ENCODE peak calls at places on chromosomes 5 and 9, in six cellular contexts. One of them, this sample, is unnamed.

GRCh38 chr5:148388692-148389091 is 4.9 kb downstream of the FBXO38 start:
- DNase-seq in cardiac muscle cell: no peak
- DNase-seq in psoas muscle: no peak
- DNase-seq in astrocyte of the spinal cord: no peak
- DNase-seq in WTC11: no peak
- DNase-seq in cardiac fibroblast: peak
- DNase-seq in this sample: no peak

GRCh38 chr9:131178382-131178781 is 53.0 kb downstream of the NUP214 start:
- DNase-seq in astrocyte of the spinal cord: peak
- DNase-seq in WTC11: peak
- DNase-seq in psoas muscle: peak
- DNase-seq in cardiac fibroblast: peak
- DNase-seq in cardiac muscle cell: peak
- DNase-seq in this sample: peak

GRCh38 chr5:56610093-56610698 is 205.2 kb upstream of the MAP3K1 start:
- DNase-seq in astrocyte of the spinal cord: no peak
- DNase-seq in cardiac fibroblast: no peak
- DNase-seq in psoas muscle: no peak
- DNase-seq in cardiac muscle cell: no peak
- DNase-seq in WTC11: no peak
- DNase-seq in this sample: no peak

GRCh38 chr5:74199005-74199404 is 441.5 kb downstream of the ENC1 start:
- DNase-seq in cardiac fibroblast: no peak
- DNase-seq in psoas muscle: no peak
- DNase-seq in WTC11: no peak
- DNase-seq in astrocyte of the spinal cord: peak
- DNase-seq in cardiac muscle cell: peak
- DNase-seq in this sample: no peak

GRCh38 chr5:10726913-10727517 is 34.0 kb downstream of the DAP start:
- DNase-seq in WTC11: no peak
- DNase-seq in cardiac fibroblast: no peak
- DNase-seq in psoas muscle: no peak
- DNase-seq in astrocyte of the spinal cord: no peak
- DNase-seq in cardiac muscle cell: no peak
- DNase-seq in this sample: no peak

GRCh38 chr9:68782546-68782945 is 77.5 kb downstream of the PIP5K1B start:
- DNase-seq in cardiac muscle cell: no peak
- DNase-seq in astrocyte of the spinal cord: no peak
- DNase-seq in psoas muscle: no peak
- DNase-seq in WTC11: no peak
- DNase-seq in cardiac fibroblast: no peak
- DNase-seq in this sample: no peak

GRCh38 chr9:121649476-121650219 is 1.8 kb upstream of the DAB2IP start:
- DNase-seq in WTC11: no peak
- DNase-seq in cardiac fibroblast: no peak
- DNase-seq in cardiac muscle cell: no peak
- DNase-seq in psoas muscle: peak
- DNase-seq in astrocyte of the spinal cord: no peak
- DNase-seq in this sample: peak

GRCh38 chr9:100838857-100839256 is 189.7 kb upstream of the PLPPR1 start:
- DNase-seq in cardiac muscle cell: no peak
- DNase-seq in cardiac fibroblast: no peak
- DNase-seq in WTC11: no peak
- DNase-seq in astrocyte of the spinal cord: no peak
- DNase-seq in psoas muscle: no peak
- DNase-seq in this sample: no peak

GRCh38 chr5:132561601-132562000 is 4.8 kb downstream of the RAD50 start:
- DNase-seq in psoas muscle: no peak
- DNase-seq in WTC11: no peak
- DNase-seq in cardiac muscle cell: no peak
- DNase-seq in astrocyte of the spinal cord: no peak
- DNase-seq in cardiac fibroblast: no peak
- DNase-seq in this sample: no peak

GRCh38 chr5:41978686-41979085 is 53.6 kb downstream of the FBXO4 start:
- DNase-seq in astrocyte of the spinal cord: no peak
- DNase-seq in WTC11: no peak
- DNase-seq in cardiac muscle cell: no peak
- DNase-seq in psoas muscle: no peak
- DNase-seq in cardiac fibroblast: no peak
- DNase-seq in this sample: no peak

GRCh38 chr5:161614342-161614741 is 67.8 kb upstream of the GABRB2 start:
- DNase-seq in WTC11: no peak
- DNase-seq in cardiac muscle cell: no peak
- DNase-seq in cardiac fibroblast: no peak
- DNase-seq in psoas muscle: no peak
- DNase-seq in astrocyte of the spinal cord: no peak
- DNase-seq in this sample: no peak

GRCh38 chr5:164191240-164191639 is 685.8 kb downstream of the MAT2B start:
- DNase-seq in psoas muscle: no peak
- DNase-seq in WTC11: no peak
- DNase-seq in cardiac fibroblast: peak
- DNase-seq in astrocyte of the spinal cord: peak
- DNase-seq in cardiac muscle cell: peak
- DNase-seq in this sample: no peak

GRCh38 chr5:58273705-58274104 is 186.2 kb downstream of the PLK2 start:
- DNase-seq in cardiac fibroblast: no peak
- DNase-seq in WTC11: no peak
- DNase-seq in psoas muscle: no peak
- DNase-seq in astrocyte of the spinal cord: no peak
- DNase-seq in cardiac muscle cell: no peak
- DNase-seq in this sample: no peak

GRCh38 chr9:2015581-2016410 is 649 bp downstream of the SMARCA2 start:
- DNase-seq in cardiac muscle cell: peak
- DNase-seq in WTC11: peak
- DNase-seq in cardiac fibroblast: peak
- DNase-seq in psoas muscle: peak
- DNase-seq in astrocyte of the spinal cord: peak
- DNase-seq in this sample: peak

GRCh38 chr5:154850255-154851062 is at the start of gene FAXDC2:
- DNase-seq in cardiac fibroblast: peak
- DNase-seq in astrocyte of the spinal cord: peak
- DNase-seq in WTC11: peak
- DNase-seq in psoas muscle: peak
- DNase-seq in cardiac muscle cell: peak
- DNase-seq in this sample: no peak

GRCh38 chr5:73388371-73388684 is 60.2 kb downstream of the FOXD1 start:
- DNase-seq in astrocyte of the spinal cord: peak
- DNase-seq in psoas muscle: no peak
- DNase-seq in WTC11: no peak
- DNase-seq in cardiac muscle cell: no peak
- DNase-seq in cardiac fibroblast: no peak
- DNase-seq in this sample: no peak

GRCh38 chr5:158700231-158700996 is 399.3 kb downstream of the EBF1 start:
- DNase-seq in astrocyte of the spinal cord: no peak
- DNase-seq in cardiac fibroblast: peak
- DNase-seq in psoas muscle: no peak
- DNase-seq in WTC11: no peak
- DNase-seq in cardiac muscle cell: peak
- DNase-seq in this sample: no peak

GRCh38 chr9:91522496-91522895 is 98.9 kb upstream of the NFIL3 start:
- DNase-seq in psoas muscle: no peak
- DNase-seq in cardiac fibroblast: peak
- DNase-seq in cardiac muscle cell: no peak
- DNase-seq in WTC11: no peak
- DNase-seq in astrocyte of the spinal cord: no peak
- DNase-seq in this sample: no peak

GRCh38 chr5:122839731-122840130 is 5.7 kb upstream of the SNX24 start:
- DNase-seq in WTC11: no peak
- DNase-seq in cardiac fibroblast: no peak
- DNase-seq in cardiac muscle cell: no peak
- DNase-seq in psoas muscle: no peak
- DNase-seq in astrocyte of the spinal cord: no peak
- DNase-seq in this sample: no peak

GRCh38 chr5:161176221-161176620 is 324.2 kb upstream of the ATP10B start:
- DNase-seq in WTC11: no peak
- DNase-seq in astrocyte of the spinal cord: no peak
- DNase-seq in cardiac muscle cell: no peak
- DNase-seq in cardiac fibroblast: no peak
- DNase-seq in psoas muscle: no peak
- DNase-seq in this sample: no peak

GRCh38 chr5:148696438-148697036 is 42.2 kb upstream of the HTR4 start:
- DNase-seq in cardiac muscle cell: no peak
- DNase-seq in astrocyte of the spinal cord: no peak
- DNase-seq in WTC11: no peak
- DNase-seq in cardiac fibroblast: no peak
- DNase-seq in psoas muscle: no peak
- DNase-seq in this sample: no peak

GRCh38 chr5:81530919-81531318 is 137.0 kb upstream of the ACOT12 start:
- DNase-seq in cardiac fibroblast: no peak
- DNase-seq in psoas muscle: no peak
- DNase-seq in astrocyte of the spinal cord: peak
- DNase-seq in WTC11: no peak
- DNase-seq in cardiac muscle cell: no peak
- DNase-seq in this sample: no peak

GRCh38 chr5:149228610-149229297 is 42.9 kb upstream of the AFAP1L1 start:
- DNase-seq in psoas muscle: no peak
- DNase-seq in astrocyte of the spinal cord: peak
- DNase-seq in cardiac fibroblast: peak
- DNase-seq in WTC11: no peak
- DNase-seq in cardiac muscle cell: peak
- DNase-seq in this sample: no peak

GRCh38 chr5:73654171-73654811 is 28.3 kb downstream of the ARHGEF28 start:
- DNase-seq in astrocyte of the spinal cord: no peak
- DNase-seq in psoas muscle: no peak
- DNase-seq in cardiac muscle cell: no peak
- DNase-seq in WTC11: no peak
- DNase-seq in cardiac fibroblast: no peak
- DNase-seq in this sample: no peak

GRCh38 chr9:128375865-128376264 is 4.7 kb downstream of the URM1 start:
- DNase-seq in cardiac fibroblast: no peak
- DNase-seq in astrocyte of the spinal cord: no peak
- DNase-seq in WTC11: no peak
- DNase-seq in psoas muscle: no peak
- DNase-seq in cardiac muscle cell: no peak
- DNase-seq in this sample: no peak

GRCh38 chr9:27440888-27441740 is 83.0 kb upstream of the IFNK start:
- DNase-seq in astrocyte of the spinal cord: peak
- DNase-seq in WTC11: no peak
- DNase-seq in cardiac fibroblast: no peak
- DNase-seq in cardiac muscle cell: no peak
- DNase-seq in psoas muscle: no peak
- DNase-seq in this sample: no peak

GRCh38 chr5:41598011-41598410 is 87.6 kb upstream of the PLCXD3 start:
- DNase-seq in astrocyte of the spinal cord: peak
- DNase-seq in WTC11: no peak
- DNase-seq in cardiac fibroblast: peak
- DNase-seq in psoas muscle: no peak
- DNase-seq in cardiac muscle cell: peak
- DNase-seq in this sample: no peak

DNA sequence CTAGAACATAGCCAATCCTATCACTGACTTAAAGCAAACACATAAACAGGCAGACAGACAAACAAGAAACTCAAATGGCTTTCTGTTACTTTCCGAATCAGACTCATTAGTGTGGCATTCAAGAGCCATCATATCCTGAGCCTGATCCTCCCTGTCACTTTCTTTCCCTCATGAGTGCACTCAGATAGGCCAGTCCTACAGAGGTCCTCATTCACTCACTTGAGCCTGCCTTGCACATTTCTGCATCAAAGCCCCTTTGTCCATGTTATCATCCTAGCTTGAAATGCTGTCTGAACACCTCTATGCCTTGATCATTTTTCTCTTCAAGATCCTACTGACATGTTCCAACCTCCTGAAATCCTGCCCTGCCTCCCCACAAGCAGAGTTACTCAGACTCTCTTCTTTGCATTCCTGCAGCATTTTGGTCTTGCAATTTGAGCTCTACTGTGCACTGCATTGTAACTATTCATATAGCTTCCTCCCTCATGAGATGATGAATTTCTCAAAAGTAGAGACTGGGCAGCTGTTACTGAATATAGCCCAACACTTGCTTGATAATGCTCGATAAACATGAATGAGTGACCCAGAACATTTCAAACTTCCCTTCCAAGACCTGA is 126.9 kb downstream of the PALM2AKAP2 start:
- DNase-seq in astrocyte of the spinal cord: peak
- DNase-seq in cardiac fibroblast: peak
- DNase-seq in cardiac muscle cell: peak
- DNase-seq in WTC11: no peak
- DNase-seq in psoas muscle: no peak
- DNase-seq in this sample: no peak
- TF ChIP-seq CTCF in astrocyte of the spinal cord: peak
- TF ChIP-seq CTCF in cardiac fibroblast: no peak
- TF ChIP-seq CTCF in cardiac muscle cell: peak
- TF ChIP-seq CTCF in WTC11: no peak
- TF ChIP-seq CTCF in psoas muscle: no peak
- TF ChIP-seq CTCF in this sample: no peak

GRCh38 chr5:150503977-150504620 is 3.8 kb upstream of the NDST1 start:
- DNase-seq in cardiac muscle cell: peak
- DNase-seq in WTC11: no peak
- DNase-seq in astrocyte of the spinal cord: no peak
- DNase-seq in psoas muscle: peak
- DNase-seq in cardiac fibroblast: peak
- DNase-seq in this sample: no peak
- TF ChIP-seq CTCF in cardiac muscle cell: no peak
- TF ChIP-seq CTCF in WTC11: no peak
- TF ChIP-seq CTCF in astrocyte of the spinal cord: no peak
- TF ChIP-seq CTCF in psoas muscle: no peak
- TF ChIP-seq CTCF in cardiac fibroblast: no peak
- TF ChIP-seq CTCF in this sample: no peak

GRCh38 chr5:23158179-23158578 is 305.0 kb upstream of the CDH12 start:
- DNase-seq in psoas muscle: no peak
- DNase-seq in cardiac muscle cell: no peak
- DNase-seq in astrocyte of the spinal cord: no peak
- DNase-seq in cardiac fibroblast: no peak
- DNase-seq in WTC11: no peak
- DNase-seq in this sample: no peak

DNA sequence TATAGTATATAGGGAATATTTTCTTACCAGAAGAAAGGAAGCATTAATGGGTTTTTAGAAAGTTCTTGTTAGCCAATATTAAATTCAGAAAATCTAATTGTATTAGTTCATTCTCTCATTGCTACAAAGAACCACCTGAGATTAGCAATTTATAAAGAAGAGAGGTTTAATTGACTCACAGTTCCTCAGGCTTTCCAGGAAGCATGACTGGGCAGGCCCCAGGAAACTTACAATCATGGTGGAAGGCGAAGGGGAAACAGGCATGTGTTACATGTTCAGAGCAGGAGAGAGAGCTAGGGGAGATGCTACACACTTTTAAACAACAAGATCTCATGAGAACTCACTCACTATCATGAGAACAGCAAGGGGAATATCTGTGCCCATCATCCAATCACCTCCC is 304.0 kb upstream of the CDH12 start:
- DNase-seq in cardiac fibroblast: no peak
- DNase-seq in astrocyte of the spinal cord: no peak
- DNase-seq in WTC11: no peak
- DNase-seq in cardiac muscle cell: no peak
- DNase-seq in psoas muscle: no peak
- DNase-seq in this sample: no peak
- TF ChIP-seq CTCF in cardiac fibroblast: no peak
- TF ChIP-seq CTCF in astrocyte of the spinal cord: no peak
- TF ChIP-seq CTCF in WTC11: no peak
- TF ChIP-seq CTCF in cardiac muscle cell: no peak
- TF ChIP-seq CTCF in psoas muscle: no peak
- TF ChIP-seq CTCF in this sample: no peak

DNA sequence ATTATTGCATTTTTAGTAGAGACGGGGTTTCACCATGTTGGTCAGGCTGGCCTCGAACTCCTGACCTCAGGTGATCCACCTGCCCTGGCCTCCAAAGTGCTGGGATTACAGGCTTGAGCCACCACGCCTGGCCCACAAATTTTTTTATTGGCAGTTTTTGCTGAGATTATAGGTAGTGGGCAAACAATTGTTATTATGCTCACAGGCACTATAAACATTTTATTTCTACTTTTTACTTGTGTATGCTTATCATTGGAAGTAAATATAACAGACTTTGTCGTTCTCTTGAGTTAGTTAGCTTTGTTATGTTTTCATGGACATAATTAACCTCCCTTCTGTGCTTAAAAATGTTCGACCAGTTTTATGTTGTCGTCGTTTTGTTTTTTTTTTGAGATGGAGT is 23.9 kb downstream of the UGCG start:
- DNase-seq in cardiac fibroblast: no peak
- DNase-seq in psoas muscle: no peak
- DNase-seq in cardiac muscle cell: no peak
- DNase-seq in astrocyte of the spinal cord: no peak
- DNase-seq in WTC11: no peak
- DNase-seq in this sample: no peak
- TF ChIP-seq CTCF in cardiac fibroblast: no peak
- TF ChIP-seq CTCF in psoas muscle: no peak
- TF ChIP-seq CTCF in cardiac muscle cell: no peak
- TF ChIP-seq CTCF in astrocyte of the spinal cord: no peak
- TF ChIP-seq CTCF in WTC11: no peak
- TF ChIP-seq CTCF in this sample: no peak